ENCODE peak calls at places on chromosomes 12 and 14, in ten cellular contexts. I, K, F, E, S, N, Z, W, Q and G are unnamed samples. For H3K27me3, the result is how much of the 10 kb centered on the place peaks cover.

GRCh38 chr12:1842905-1843640 is 22.7 kb downstream of the LRTM2 start:
- DNase-seq in Q (no peak), K (no peak), W (no peak), I (no peak), F (peak), S (no peak), Z (no peak), N (peak), E (peak), G (no peak)

GRCh38 chr14:89444044-89444443 is 27.0 kb upstream of the FOXN3 start:
- DNase-seq in Z (no peak), N (no peak), S (no peak), Q (no peak), W (no peak), K (no peak), F (peak), I (no peak), E (no peak), G (peak)

GRCh38 chr14:45810152-45810872 is 557.3 kb upstream of the MIS18BP1 start:
- DNase-seq in Z (no peak), F (no peak), S (peak), W (no peak), K (no peak), Q (no peak), E (no peak), N (no peak), I (no peak), G (peak)

GRCh38 chr14:96091941-96092411 is 52.8 kb downstream of the C14orf132 start:
- DNase-seq in S (no peak), F (peak), N (peak), K (no peak), W (peak), E (peak), Z (no peak), I (no peak), Q (no peak), G (no peak)

GRCh38 chr14:28323951-28324741 is 442.4 kb upstream of the FOXG1 start:
- DNase-seq in K (no peak), W (no peak), N (no peak), Z (no peak), E (no peak), S (no peak), F (no peak), I (no peak), Q (no peak), G (no peak)

GRCh38 chr14:59161571-59162175 is 26.8 kb upstream of the DAAM1 start:
- DNase-seq in K (no peak), F (peak), I (no peak), Z (no peak), N (no peak), S (peak), Q (no peak), W (peak), E (no peak), G (no peak)

GRCh38 chr14:76761198-76761848 is at the start of gene VASH1:
- DNase-seq in N (no peak), I (peak), Z (no peak), W (no peak), S (peak), K (peak), F (peak), E (peak), Q (peak), G (peak)

GRCh38 chr12:122862110-122862634 is 26.9 kb downstream of the HIP1R start:
- DNase-seq in Q (no peak), K (no peak), F (peak), N (peak), W (no peak), E (peak), I (peak), Z (no peak), S (no peak), G (no peak)

GRCh38 chr12:91178801-91179200 is 3.8 kb downstream of the DCN start:
- DNase-seq in Z (no peak), I (no peak), S (no peak), N (no peak), Q (no peak), W (no peak), E (no peak), K (no peak), F (no peak), G (no peak)

GRCh38 chr12:54689984-54690383 is 41.8 kb upstream of the DCD start:
- DNase-seq in Q (no peak), N (no peak), E (no peak), W (no peak), K (no peak), I (no peak), Z (no peak), S (peak), F (no peak), G (no peak)

GRCh38 chr14:45112886-45113772 is 21.2 kb downstream of the FKBP3 start:
- DNase-seq in Q (no peak), I (no peak), E (no peak), S (peak), W (no peak), K (no peak), F (no peak), N (no peak), Z (no peak), G (no peak)

GRCh38 chr12:20018406-20018805 is 349.9 kb upstream of the PDE3A start:
- DNase-seq in F (no peak), E (no peak), K (no peak), W (no peak), Q (no peak), S (no peak), Z (no peak), N (no peak), I (no peak), G (no peak)

DNA sequence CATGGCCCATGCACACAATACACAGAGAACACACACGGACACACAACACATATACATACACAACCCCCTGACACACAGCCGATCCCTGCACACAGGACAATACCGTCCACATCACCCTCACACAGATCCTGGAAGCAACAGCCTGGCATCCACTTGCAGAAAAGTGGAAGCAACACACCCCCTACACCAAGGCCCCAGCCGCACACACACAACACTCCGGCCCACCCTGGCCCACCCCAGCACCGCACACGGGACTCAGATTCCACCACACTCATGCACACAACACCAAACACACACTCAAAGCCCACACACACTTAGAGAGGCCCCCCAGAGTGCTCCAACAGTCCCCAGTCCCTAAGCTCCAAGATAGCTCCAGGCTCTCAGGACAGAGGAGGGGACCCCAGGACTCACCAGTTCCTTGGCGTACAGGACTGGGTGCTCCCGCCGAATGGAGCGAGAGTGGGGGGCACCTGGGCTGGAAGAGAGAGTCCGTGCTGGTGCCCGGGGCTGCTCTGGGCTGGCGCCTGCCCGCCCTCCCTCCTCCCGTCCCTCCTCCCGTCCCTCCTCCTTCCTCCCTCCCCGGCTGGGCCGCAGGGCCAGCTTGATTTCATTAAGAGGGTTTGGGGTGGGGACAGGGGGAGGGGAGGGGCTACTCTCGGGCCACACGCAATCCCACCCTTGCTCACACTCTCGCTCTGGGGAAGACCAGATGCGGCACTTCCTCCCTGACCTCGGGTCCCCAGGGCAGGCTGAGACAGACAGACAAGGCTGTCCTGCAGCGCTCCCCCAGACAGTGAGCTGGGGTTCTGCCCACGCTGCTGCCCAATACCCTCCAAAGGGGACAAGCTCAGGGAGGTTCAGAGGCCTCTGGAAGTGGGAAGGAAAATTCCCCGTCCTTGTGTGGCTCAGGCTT is at the start of gene TMEM119:
- DNase-seq in S (no peak), F (no peak), Z (no peak), W (peak), I (peak), K (no peak), Q (no peak), E (no peak), N (peak), G (peak)
- H3K27ac ChIP-seq in S (no peak), F (no peak), Z (no peak), W (peak), I (peak), K (peak), Q (no peak), E (no peak), N (peak), G (peak)

GRCh38 chr12:120711411-120711810 is 1.2 kb downstream of the UNC119B start:
- DNase-seq in N (no peak), I (peak), W (no peak), F (no peak), Z (no peak), E (no peak), K (no peak), Q (no peak), S (no peak), G (no peak)

GRCh38 chr12:120706029-120706428 is 4.2 kb upstream of the UNC119B start:
- DNase-seq in N (no peak), S (no peak), I (no peak), E (no peak), Q (no peak), F (no peak), W (no peak), K (no peak), Z (no peak), G (no peak)

GRCh38 chr12:120709976-120710804 is at the start of gene UNC119B:
- DNase-seq in Z (peak), E (peak), W (peak), K (peak), N (peak), F (peak), I (peak), Q (peak), S (peak), G (peak)

GRCh38 chr12:120710805-120711296 is 593 bp downstream of the UNC119B start:
- DNase-seq in N (no peak), K (no peak), Q (no peak), E (peak), F (no peak), W (peak), S (no peak), Z (no peak), I (peak), G (no peak)

GRCh38 chr12:120708646-120709045 is 1.6 kb upstream of the UNC119B start:
- DNase-seq in Q (no peak), S (no peak), N (no peak), Z (no peak), E (no peak), F (no peak), W (no peak), K (no peak), I (peak), G (no peak)
- H3K27me3 ChIP-seq in Q (under half), S (under half), N (under half), Z (under half), E (under half), F (under half), W (under half), K (under half), I (under half), G (under half)

DNA sequence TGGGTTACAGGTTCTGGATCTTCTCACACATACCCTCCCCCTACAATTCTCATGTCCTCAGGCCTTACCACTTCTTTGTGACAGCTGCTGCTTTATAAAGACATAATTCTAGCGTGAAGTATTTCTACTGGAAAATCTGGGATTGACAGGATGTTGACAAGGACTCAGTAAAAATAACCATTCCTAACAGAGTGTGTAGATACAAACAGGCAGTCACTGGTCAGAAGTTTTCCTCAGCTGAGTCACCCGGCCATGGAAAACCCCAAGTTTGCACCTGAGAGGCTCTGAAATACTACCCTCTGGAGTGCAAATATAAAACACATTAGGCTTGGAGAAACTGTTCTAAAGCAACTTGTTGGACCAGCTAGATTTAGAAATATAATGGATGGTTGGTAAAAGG is 54.4 kb downstream of the SPPL3 start:
- DNase-seq in I (no peak), F (no peak), S (no peak), K (no peak), N (no peak), W (peak), Z (no peak), Q (no peak), E (no peak), G (peak)
- H3K27ac ChIP-seq in I (no peak), F (peak), S (no peak), K (peak), N (no peak), W (peak), Z (no peak), Q (no peak), E (no peak), G (no peak)

DNA sequence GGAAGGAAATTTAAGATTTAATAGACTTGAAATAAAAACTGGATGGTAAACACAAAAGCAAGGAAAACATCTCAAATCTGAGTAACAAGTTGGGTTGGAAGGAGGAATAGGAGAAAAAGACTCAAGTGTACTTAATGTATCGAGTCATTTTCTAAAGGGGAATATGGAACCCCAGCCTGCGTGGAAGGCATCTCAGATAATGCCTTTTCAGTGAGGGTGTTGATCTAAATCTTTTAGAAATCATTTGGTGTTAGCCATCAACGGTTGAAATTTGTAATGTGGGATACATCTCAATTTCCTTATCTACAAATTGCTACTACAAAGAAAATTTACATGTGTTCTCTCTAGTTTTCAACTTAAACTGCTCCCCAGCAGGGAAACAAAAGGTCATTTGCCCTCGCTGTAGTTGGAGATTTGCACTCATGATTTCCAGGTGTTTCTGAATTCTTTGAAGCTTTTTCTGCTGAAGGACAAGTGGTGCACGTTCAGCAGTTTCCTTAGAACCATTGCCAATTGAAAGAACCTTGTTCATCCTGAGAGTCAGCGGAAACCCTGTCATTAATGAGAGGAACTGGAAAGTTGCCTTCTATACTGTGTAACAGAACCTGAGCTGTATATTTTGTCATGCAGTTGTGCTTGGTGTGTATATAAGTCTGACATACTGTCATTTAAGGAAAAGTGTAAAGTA is 2.2 kb downstream of the PCBP2 start:
- DNase-seq in S (no peak), Z (no peak), K (no peak), I (no peak), N (no peak), W (no peak), F (no peak), E (no peak), Q (no peak), G (no peak)
- H3K27me3 ChIP-seq in S (under half), Z (under half), K (under half), I (under half), N (under half), W (under half), F (under half), E (under half), Q (under half), G (under half)

GRCh38 chr12:49984476-49984890 is 11.7 kb downstream of the AQP6 start:
- DNase-seq in F (no peak), Z (no peak), N (no peak), W (no peak), K (no peak), Q (no peak), S (no peak), I (no peak), E (peak), G (no peak)

GRCh38 chr12:49985981-49986380 is 13.2 kb downstream of the AQP6 start:
- DNase-seq in N (no peak), Q (no peak), I (no peak), S (no peak), E (no peak), K (no peak), Z (no peak), W (no peak), F (no peak), G (no peak)

GRCh38 chr12:49990269-49990668 is 17.5 kb downstream of the AQP6 start:
- DNase-seq in I (no peak), N (no peak), Z (no peak), F (no peak), W (no peak), E (no peak), Q (no peak), K (no peak), S (no peak), G (no peak)

GRCh38 chr12:49984960-49985359 is 12.2 kb downstream of the AQP6 start:
- DNase-seq in K (no peak), Z (no peak), I (no peak), N (no peak), F (no peak), W (no peak), Q (no peak), E (no peak), S (no peak), G (no peak)

DNA sequence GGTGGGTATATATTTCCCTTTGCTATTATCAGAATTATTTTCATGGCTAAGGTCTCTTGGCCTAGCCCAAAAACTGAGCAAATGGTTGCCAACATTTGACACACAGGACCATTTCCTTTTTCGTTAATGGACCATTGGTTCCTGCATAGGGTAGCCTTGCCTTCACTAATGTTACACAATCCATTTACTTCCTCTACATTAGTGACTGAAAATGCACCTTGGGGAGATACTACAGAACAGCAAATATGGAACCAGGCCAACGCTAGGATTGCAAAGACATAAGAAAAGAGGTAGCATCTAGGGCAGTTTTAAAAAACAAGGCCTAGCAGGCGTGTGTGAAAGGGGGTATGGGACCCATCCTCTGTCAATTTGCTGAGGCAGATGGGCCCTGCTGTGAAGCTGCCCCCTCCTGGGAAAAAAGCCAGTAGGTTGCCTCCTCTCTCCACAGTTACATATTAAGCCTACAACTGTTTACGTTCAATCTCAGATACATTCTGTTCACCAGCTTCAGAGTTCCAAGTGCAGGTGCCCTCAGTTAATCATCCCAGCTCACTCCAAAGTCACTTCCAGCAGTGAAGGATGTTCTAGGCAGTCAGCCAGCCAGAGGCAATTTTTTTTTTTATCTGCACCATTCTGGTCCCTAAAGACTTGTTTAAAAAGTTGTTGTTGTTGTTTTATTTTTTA is 15.0 kb downstream of the AQP6 start:
- DNase-seq in W (no peak), K (no peak), F (peak), E (no peak), N (no peak), S (no peak), Q (no peak), Z (no peak), I (no peak), G (no peak)
- H3K27ac ChIP-seq in W (no peak), K (no peak), F (no peak), E (no peak), N (no peak), S (no peak), Q (no peak), Z (no peak), I (peak), G (no peak)